ENCODE peak calls at places on chromosome 2, in eight cellular contexts. I is spleen; N is foreskin fibroblast; R is AG09309; S is suprapubic skin; V is CD8-positive, alpha-beta T cell; E is PC-3; G is heart left ventricle. O is an unnamed sample.

GRCh38 chr2:199488772-199489400 is 31.1 kb upstream of the SATB2 start:
- DNase-seq in I (no peak), N (peak), E (peak), S (no peak), G (no peak), R (no peak), V (peak), O (peak)

GRCh38 chr2:181784556-181784955 is 104.2 kb upstream of the NEUROD1 start:
- DNase-seq in S (no peak), R (peak), I (no peak), V (no peak), E (peak), N (peak), G (no peak), O (peak)

GRCh38 chr2:71556811-71557210 is 103.5 kb downstream of the DYSF start:
- DNase-seq in E (no peak), I (no peak), N (no peak), G (peak), R (no peak), V (no peak), S (no peak), O (no peak)

GRCh38 chr2:101026253-101026701 is 24.2 kb downstream of the RPL31 start:
- DNase-seq in R (no peak), N (no peak), V (no peak), I (no peak), G (no peak), S (no peak), E (no peak), O (no peak)

GRCh38 chr2:241310917-241311566 is 4.4 kb downstream of the HDLBP start:
- DNase-seq in G (no peak), S (no peak), N (no peak), I (no peak), E (no peak), V (no peak), R (no peak), O (no peak)

GRCh38 chr2:3493610-3493997 is 25.7 kb downstream of the ADI1 start:
- DNase-seq in E (no peak), R (no peak), S (no peak), N (peak), V (no peak), G (no peak), I (no peak), O (peak)

GRCh38 chr2:224449212-224450147 is 47.6 kb upstream of the FAM124B start:
- DNase-seq in I (no peak), E (peak), R (no peak), S (no peak), G (no peak), N (peak), V (no peak), O (peak)

GRCh38 chr2:64857581-64858471 is 131.4 kb upstream of the SLC1A4 start:
- DNase-seq in S (no peak), N (peak), V (no peak), G (peak), R (peak), E (no peak), I (no peak), O (no peak)

GRCh38 chr2:169358016-169358415 is 4.3 kb downstream of the LRP2 start:
- DNase-seq in I (no peak), V (no peak), N (no peak), R (no peak), E (no peak), S (no peak), G (no peak), O (no peak)

GRCh38 chr2:190477563-190478454 is 56.7 kb downstream of the NEMP2 start:
- DNase-seq in S (no peak), E (no peak), G (no peak), N (peak), V (no peak), I (no peak), R (no peak), O (no peak)

GRCh38 chr2:145027073-145027459 is 507.1 kb upstream of the ZEB2 start:
- DNase-seq in G (no peak), V (no peak), R (peak), S (no peak), N (peak), I (no peak), E (no peak), O (peak)

GRCh38 chr2:16175247-16175825 is 235.0 kb downstream of the MYCN start:
- DNase-seq in G (no peak), S (peak), N (no peak), E (no peak), I (no peak), R (no peak), V (no peak), O (no peak)

GRCh38 chr2:74317696-74318095 is 25.5 kb downstream of the SLC4A5 start:
- DNase-seq in E (no peak), S (no peak), R (no peak), N (no peak), G (no peak), V (no peak), I (no peak), O (no peak)

GRCh38 chr2:12119841-12120240 is 373.4 kb downstream of the LPIN1 start:
- DNase-seq in I (no peak), S (no peak), V (no peak), N (peak), E (peak), R (peak), G (no peak), O (no peak)

GRCh38 chr2:217935901-217936684 is 66.7 kb downstream of the TNS1 start:
- DNase-seq in S (no peak), G (no peak), V (no peak), R (no peak), E (no peak), N (peak), I (no peak), O (peak)

GRCh38 chr2:217932661-217933325 is 70.0 kb downstream of the TNS1 start:
- DNase-seq in G (peak), S (no peak), I (no peak), N (peak), E (no peak), R (no peak), V (no peak), O (no peak)

GRCh38 chr2:217933326-217933993 is 69.3 kb downstream of the TNS1 start:
- DNase-seq in I (no peak), V (no peak), G (peak), N (peak), R (no peak), S (no peak), E (no peak), O (no peak)

GRCh38 chr2:217935245-217935879 is 67.4 kb downstream of the TNS1 start:
- DNase-seq in N (peak), V (no peak), S (no peak), E (no peak), G (peak), I (no peak), R (no peak), O (no peak)

DNA sequence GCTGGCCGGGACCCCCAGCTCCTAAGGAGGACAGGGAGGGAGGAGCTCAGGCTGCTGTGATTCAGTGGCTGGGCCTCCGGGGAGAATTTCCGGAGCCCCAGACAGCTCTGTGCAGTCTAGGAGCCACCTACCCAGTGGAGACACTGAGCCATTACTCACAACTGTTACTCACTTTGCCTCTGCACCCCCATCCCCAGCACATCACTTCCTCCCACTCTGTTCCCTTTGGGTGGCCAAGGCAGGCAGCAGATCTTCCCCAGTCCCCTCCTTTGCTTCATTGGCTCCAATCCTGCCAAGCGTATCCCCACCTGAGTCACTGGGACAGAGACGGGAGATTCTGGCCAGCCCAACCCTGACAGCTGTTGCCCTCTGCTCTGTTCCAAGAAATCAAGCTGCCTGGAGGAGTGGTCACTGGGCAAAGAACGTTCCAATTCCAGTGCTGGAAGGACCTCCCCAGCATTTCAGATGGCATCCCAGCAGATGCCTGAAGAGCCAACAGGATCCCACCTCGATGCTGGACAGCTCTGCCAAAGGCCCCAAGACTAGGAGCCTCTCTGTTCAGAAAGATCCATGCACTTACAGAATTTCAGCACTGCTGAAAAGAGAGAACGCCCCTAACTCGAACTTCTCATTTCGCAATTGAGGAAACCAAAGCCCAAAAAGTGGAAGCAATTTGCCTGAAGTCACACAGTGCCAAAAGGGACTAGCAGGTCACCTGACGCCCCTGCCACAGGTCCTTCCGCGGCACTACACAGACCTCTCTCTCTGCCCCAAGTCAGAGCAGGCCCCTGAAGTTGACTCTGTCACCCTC is 68.3 kb downstream of the TNS1 start:
- DNase-seq in G (peak), E (peak), S (no peak), R (peak), N (peak), V (no peak), I (no peak), O (peak)
- H3K4me3 ChIP-seq in G (no peak), E (no peak), S (no peak), R (no peak), N (no peak), V (no peak), I (peak), O (no peak)

GRCh38 chr2:212528106-212528856 is 10.3 kb downstream of the ERBB4 start:
- DNase-seq in I (no peak), R (no peak), E (peak), S (no peak), N (peak), G (peak), V (no peak), O (no peak)
- TF ChIP-seq CTCF in I (no peak), R (peak), E (peak), S (no peak), N (peak), G (no peak), V (no peak), O (peak)

DNA sequence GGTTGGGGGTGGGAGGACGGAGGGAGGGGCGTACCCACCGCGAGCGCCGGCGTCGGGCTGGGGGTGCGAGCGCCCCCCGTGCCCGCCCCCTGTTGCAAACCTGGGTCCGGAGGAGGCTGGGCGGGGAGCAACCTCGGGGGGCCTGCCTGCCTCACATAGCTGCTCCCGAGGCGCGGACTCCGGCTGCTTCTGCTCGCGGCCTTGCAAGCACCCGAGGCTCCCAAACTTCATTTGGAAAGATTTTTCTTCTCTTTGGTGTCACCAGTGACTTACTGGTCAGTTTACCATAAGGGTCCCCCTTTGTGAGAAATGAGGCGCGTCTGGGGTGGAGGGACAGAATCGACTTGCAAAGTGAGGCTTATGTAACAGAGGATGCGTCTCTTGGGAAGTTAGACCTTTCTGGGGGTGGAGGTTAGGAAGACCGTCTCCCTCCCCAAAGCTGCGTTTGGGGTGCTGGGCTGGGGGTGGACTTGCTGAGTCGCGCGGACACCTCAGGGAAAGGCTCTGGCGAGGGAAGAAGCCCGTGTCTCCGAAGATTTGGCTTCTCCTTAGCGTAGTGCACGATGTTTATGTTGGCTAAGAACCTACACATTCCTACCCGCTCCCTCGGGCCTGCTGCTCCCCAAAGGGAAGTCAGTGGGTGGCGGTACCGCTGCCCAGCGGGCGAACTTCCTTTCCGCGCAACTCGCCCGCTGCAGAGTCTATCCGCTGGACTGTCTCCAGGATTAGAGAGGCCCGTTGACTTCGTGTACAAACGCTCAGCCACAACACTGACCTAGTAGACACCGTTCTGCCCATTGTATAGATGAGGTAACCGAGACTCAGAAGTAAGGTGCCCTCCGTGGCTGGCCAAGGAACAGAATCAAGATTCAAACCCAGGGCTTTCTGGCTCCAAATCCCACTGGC is 575 bp downstream of the TMEM37 start:
- DNase-seq in V (no peak), G (no peak), I (no peak), E (no peak), R (no peak), N (peak), S (no peak), O (no peak)
- H3K4me3 ChIP-seq in V (no peak), G (peak), I (peak), E (peak), R (no peak), N (peak), S (peak), O (peak)

DNA sequence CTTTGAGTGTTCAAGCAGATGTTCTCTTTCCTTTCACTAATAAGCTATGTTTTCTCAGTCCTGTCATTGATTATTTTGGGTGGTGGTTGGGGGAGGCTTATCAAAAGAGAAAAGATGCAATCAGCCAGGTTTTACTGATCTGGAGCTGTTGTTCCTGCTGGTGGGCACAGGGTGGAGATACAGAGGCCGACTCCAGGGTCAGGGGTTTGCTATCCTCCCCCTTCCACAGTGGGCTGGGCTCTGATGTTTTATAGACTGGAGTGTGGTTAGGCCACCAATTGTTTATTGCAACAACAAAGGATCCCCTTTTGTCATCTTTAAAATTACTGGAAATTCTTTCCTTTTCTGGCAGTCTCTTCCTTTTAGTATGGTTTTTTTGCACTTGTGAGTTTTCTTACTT is 120.5 kb downstream of the TANC1 start:
- DNase-seq in S (no peak), G (no peak), I (no peak), E (no peak), N (no peak), V (no peak), R (no peak), O (no peak)
- TF ChIP-seq CTCF in S (no peak), G (no peak), I (no peak), E (no peak), N (no peak), V (no peak), R (no peak), O (peak)

GRCh38 chr2:97712693-97713295 is 582 bp upstream of the ZAP70 start:
- DNase-seq in E (no peak), V (peak), S (peak), G (peak), R (no peak), I (peak), N (no peak), O (no peak)
- H3K4me3 ChIP-seq in E (no peak), V (peak), S (no peak), G (no peak), R (no peak), I (peak), N (no peak), O (no peak)

O was measured in retinal pigment epithelial cell.